ENCODE peak calls at places on chromosomes 13 and 19, in six cellular contexts. U is brain microvascular endothelial cell, J is neural progenitor cell, S is Karpas-422, L is Peyer's patch, W is tibial nerve. X is an unnamed sample.

GRCh38 chr19:52734340-52734892 is 428 bp downstream of the ZNF611 start:
- DNase-seq in U (peak), J (peak), S (peak), L (no peak), W (no peak), X (no peak)

GRCh38 chr19:27740396-27740795 is 1472.6 kb downstream of the UQCRFS1 start:
- DNase-seq in U (no peak), J (no peak), S (no peak), L (no peak), W (no peak), X (no peak)

GRCh38 chr19:920051-920857 is 3.1 kb downstream of the KISS1R start:
- DNase-seq in U (no peak), J (peak), S (no peak), L (no peak), W (no peak), X (no peak)

GRCh38 chr19:518292-519231 is 11.3 kb downstream of the TPGS1 start:
- DNase-seq in U (no peak), J (peak), S (no peak), L (peak), W (no peak), X (no peak)

GRCh38 chr19:8368136-8368535 is 4.2 kb downstream of the ANGPTL4 start:
- DNase-seq in U (no peak), J (no peak), S (no peak), L (no peak), W (no peak), X (peak)

GRCh38 chr19:11499327-11499726 is 6.3 kb downstream of the ZNF653 start:
- DNase-seq in U (no peak), J (no peak), S (no peak), L (no peak), W (no peak), X (no peak)

GRCh38 chr13:29654807-29655547 is 59.5 kb upstream of the SLC7A1 start:
- DNase-seq in U (peak), J (no peak), S (no peak), L (no peak), W (no peak), X (no peak)

GRCh38 chr19:10334340-10335148 is 1.2 kb upstream of the RAVER1 start:
- DNase-seq in U (peak), J (peak), S (peak), L (peak), W (peak), X (peak)

GRCh38 chr13:91574756-91575155 is 176.3 kb downstream of the GPC5 start:
- DNase-seq in U (peak), J (no peak), S (no peak), L (no peak), W (no peak), X (no peak)

GRCh38 chr13:113110048-113110851 is 4.7 kb downstream of the F7 start:
- DNase-seq in U (no peak), J (no peak), S (no peak), L (peak), W (no peak), X (peak)

GRCh38 chr13:114044486-114044885 is 70.6 kb upstream of the C13orf46 start:
- DNase-seq in U (no peak), J (no peak), S (no peak), L (no peak), W (no peak), X (no peak)

DNA sequence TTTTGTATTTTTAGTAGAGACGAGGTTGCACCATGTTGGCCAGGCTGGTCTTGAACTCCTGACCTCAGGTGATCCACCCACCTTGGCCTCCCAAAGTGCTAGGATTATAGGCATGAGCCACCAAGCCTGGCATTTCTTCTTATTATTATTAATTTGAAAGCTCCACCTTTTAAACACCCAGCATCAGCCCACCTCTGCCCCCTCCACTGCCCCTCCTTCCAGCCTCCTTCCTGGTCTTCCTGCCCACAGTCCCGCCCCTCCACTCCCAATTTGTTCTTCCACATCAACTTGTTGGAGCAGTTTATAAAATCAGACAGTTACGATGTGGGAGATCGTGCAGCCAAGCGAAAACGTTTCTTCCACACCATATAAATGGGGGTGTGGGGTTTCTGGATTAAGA is 7.8 kb upstream of the CLIP3 start:
- DNase-seq in U (no peak), J (no peak), S (no peak), L (no peak), W (no peak), X (no peak)
- H3K27ac ChIP-seq in U (no peak), J (no peak), S (no peak), L (no peak), W (peak), X (no peak)

GRCh38 chr19:46622118-46622446 is 2.8 kb downstream of the PTGIR start:
- DNase-seq in U (no peak), J (no peak), S (no peak), L (no peak), W (no peak), X (no peak)

GRCh38 chr19:46625731-46626130 is 842 bp upstream of the PTGIR start:
- DNase-seq in U (no peak), J (no peak), S (no peak), L (no peak), W (no peak), X (no peak)

GRCh38 chr19:46624958-46625661 is at the start of gene PTGIR:
- DNase-seq in U (peak), J (no peak), S (no peak), L (no peak), W (peak), X (no peak)

GRCh38 chr19:46626441-46626840 is 1.6 kb upstream of the PTGIR start:
- DNase-seq in U (no peak), J (no peak), S (no peak), L (no peak), W (no peak), X (no peak)

GRCh38 chr19:46623915-46624502 is 880 bp downstream of the PTGIR start:
- DNase-seq in U (no peak), J (no peak), S (no peak), L (no peak), W (no peak), X (no peak)
- H3K27ac ChIP-seq in U (no peak), J (no peak), S (no peak), L (peak), W (peak), X (peak)

DNA sequence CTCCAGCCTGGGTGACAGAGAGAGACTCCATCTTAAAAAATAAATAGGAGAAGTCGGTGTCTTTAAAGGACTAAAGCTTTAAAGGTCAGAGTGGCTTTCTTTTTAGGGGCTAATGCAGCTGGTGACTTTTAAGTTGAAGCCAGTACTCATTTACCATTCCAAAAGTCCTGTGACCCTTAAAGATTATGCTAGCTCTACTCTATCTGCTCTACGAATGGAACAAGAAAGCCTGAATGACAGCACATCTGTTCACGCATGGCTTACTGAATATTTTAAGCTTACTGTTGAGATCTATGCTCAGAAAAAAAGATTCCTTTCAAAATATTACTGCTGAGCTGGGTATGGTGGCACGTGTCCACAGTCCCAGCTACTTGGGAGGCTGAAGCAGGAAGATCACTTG is 16.4 kb downstream of the TDRD12 start:
- DNase-seq in U (no peak), J (no peak), S (no peak), L (no peak), W (no peak), X (no peak)
- H3K27ac ChIP-seq in U (no peak), J (no peak), S (no peak), L (no peak), W (no peak), X (no peak)

GRCh38 chr19:13849277-13849676 is 27.7 kb upstream of the NANOS3 start:
- DNase-seq in U (no peak), J (no peak), S (no peak), L (no peak), W (no peak), X (no peak)
- H3K27ac ChIP-seq in U (no peak), J (no peak), S (no peak), L (peak), W (peak), X (peak)

GRCh38 chr19:3055741-3056453 is 6.4 kb downstream of the TLE5 start:
- DNase-seq in U (no peak), J (no peak), S (no peak), L (peak), W (no peak), X (peak)

GRCh38 chr19:3054972-3055740 is 7.1 kb downstream of the TLE5 start:
- DNase-seq in U (no peak), J (no peak), S (peak), L (no peak), W (no peak), X (no peak)

GRCh38 chr19:3054265-3054971 is 7.9 kb downstream of the TLE5 start:
- DNase-seq in U (no peak), J (no peak), S (peak), L (no peak), W (no peak), X (no peak)

GRCh38 chr19:3053218-3053621 is 9.1 kb downstream of the TLE5 start:
- DNase-seq in U (no peak), J (no peak), S (peak), L (no peak), W (no peak), X (peak)

DNA sequence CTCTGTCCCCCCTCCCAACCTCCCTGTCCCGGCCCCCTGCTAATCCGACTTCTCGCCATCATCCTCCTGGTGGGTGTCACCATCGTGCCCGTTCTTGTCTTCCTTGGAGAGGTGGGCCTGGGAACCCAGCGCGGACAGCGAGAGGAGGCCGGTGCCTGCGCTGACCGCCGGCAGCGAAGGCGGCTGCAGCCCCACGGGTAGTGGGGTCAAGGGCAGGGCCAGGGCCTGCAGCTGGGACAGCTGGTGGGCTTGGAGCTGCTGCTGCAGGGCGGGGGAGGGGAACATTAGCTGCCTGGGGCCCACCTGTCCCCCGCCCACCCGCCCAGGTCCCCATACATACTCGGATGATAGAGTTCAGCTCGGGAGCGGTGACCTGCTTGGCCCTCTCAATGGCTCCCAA is 8.5 kb downstream of the TLE5 start:
- DNase-seq in U (no peak), J (no peak), S (no peak), L (no peak), W (no peak), X (peak)
- H3K27ac ChIP-seq in U (no peak), J (no peak), S (no peak), L (no peak), W (peak), X (no peak)

DNA sequence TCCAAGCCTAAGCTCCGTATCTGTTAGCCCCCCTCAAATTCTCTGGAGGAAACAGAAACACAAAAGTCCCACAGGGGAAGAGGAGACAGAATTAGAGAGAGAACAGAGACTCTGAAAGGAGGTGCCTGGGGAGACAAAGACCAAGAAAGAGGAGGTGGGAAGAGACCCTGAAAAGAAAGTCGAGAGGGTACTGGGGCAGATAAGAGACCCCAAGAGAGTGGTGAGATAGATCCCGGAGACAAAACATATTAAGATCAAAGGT is 919 bp upstream of the GRWD1 start:
- DNase-seq in U (no peak), J (no peak), S (no peak), L (no peak), W (no peak), X (no peak)
- H3K27ac ChIP-seq in U (no peak), J (no peak), S (peak), L (peak), W (peak), X (peak)

GRCh38 chr13:110221331-110221730 is 85.6 kb downstream of the COL4A1 start:
- DNase-seq in U (no peak), J (no peak), S (no peak), L (no peak), W (no peak), X (no peak)
- H3K27ac ChIP-seq in U (peak), J (no peak), S (no peak), L (no peak), W (peak), X (peak)